ENCODE peak calls at places on chromosomes 5 and 9, in six cellular contexts. F, S, E, C, Q and N are unnamed samples.

GRCh38 chr5:4233671-4234070 is 638.0 kb downstream of the IRX1 start:
- DNase-seq in Q (no peak), F (no peak), E (no peak), C (no peak), S (no peak), N (no peak)

GRCh38 chr5:35183243-35183955 is 46.9 kb downstream of the PRLR start:
- DNase-seq in S (peak), Q (peak), F (peak), E (peak), C (peak), N (no peak)

GRCh38 chr5:77741608-77742007 is 34.5 kb downstream of the TBCA start:
- DNase-seq in E (no peak), S (no peak), C (no peak), Q (no peak), F (no peak), N (no peak)

GRCh38 chr5:154465169-154465568 is 12.9 kb downstream of the HAND1 start:
- DNase-seq in Q (no peak), E (no peak), C (no peak), F (peak), S (peak), N (peak)

GRCh38 chr5:60597570-60597969 is 102.4 kb downstream of the DEPDC1B start:
- DNase-seq in C (peak), S (no peak), E (no peak), F (no peak), Q (no peak), N (no peak)

GRCh38 chr5:95731571-95732554 is 727 bp downstream of the RHOBTB3 start:
- DNase-seq in F (no peak), Q (peak), S (peak), C (no peak), E (no peak), N (no peak)

GRCh38 chr5:166624573-166624972 is 1666.9 kb upstream of the WWC1 start:
- DNase-seq in C (no peak), F (no peak), Q (no peak), E (peak), S (no peak), N (no peak)

GRCh38 chr5:20028506-20028905 is 40.5 kb upstream of the CDH18 start:
- DNase-seq in S (no peak), E (no peak), Q (no peak), F (no peak), C (no peak), N (no peak)

GRCh38 chr9:12464910-12465512 is 228.2 kb upstream of the TYRP1 start:
- DNase-seq in S (peak), Q (no peak), F (no peak), C (no peak), E (peak), N (peak)

GRCh38 chr5:39623291-39623865 is 198.6 kb upstream of the DAB2 start:
- DNase-seq in S (no peak), F (no peak), E (no peak), Q (no peak), C (no peak), N (no peak)

GRCh38 chr9:38414040-38414723 is 10.1 kb downstream of the IGFBPL1 start:
- DNase-seq in S (no peak), E (no peak), Q (no peak), F (no peak), C (no peak), N (no peak)
- TF ChIP-seq ZNF274 in S (no peak), E (no peak), Q (no peak), F (no peak), C (no peak), N (no peak)

GRCh38 chr9:37626708-37627293 is 24.0 kb upstream of the FRMPD1 start:
- DNase-seq in E (no peak), S (no peak), C (no peak), F (no peak), Q (no peak), N (no peak)
- TF ChIP-seq ZNF274 in E (no peak), S (no peak), C (no peak), F (no peak), Q (no peak), N (no peak)

GRCh38 chr5:139181835-139182452 is 16.2 kb downstream of the SIL1 start:
- DNase-seq in E (no peak), Q (no peak), S (no peak), F (peak), C (no peak), N (no peak)

GRCh38 chr5:139178948-139179347 is 19.2 kb downstream of the SIL1 start:
- DNase-seq in E (peak), Q (no peak), S (no peak), C (no peak), F (no peak), N (peak)

GRCh38 chr5:139180850-139181785 is 17.1 kb downstream of the SIL1 start:
- DNase-seq in Q (no peak), C (no peak), F (no peak), E (no peak), S (no peak), N (no peak)

GRCh38 chr5:139178582-139178917 is 19.6 kb downstream of the SIL1 start:
- DNase-seq in S (no peak), F (no peak), E (no peak), Q (no peak), C (no peak), N (no peak)

DNA sequence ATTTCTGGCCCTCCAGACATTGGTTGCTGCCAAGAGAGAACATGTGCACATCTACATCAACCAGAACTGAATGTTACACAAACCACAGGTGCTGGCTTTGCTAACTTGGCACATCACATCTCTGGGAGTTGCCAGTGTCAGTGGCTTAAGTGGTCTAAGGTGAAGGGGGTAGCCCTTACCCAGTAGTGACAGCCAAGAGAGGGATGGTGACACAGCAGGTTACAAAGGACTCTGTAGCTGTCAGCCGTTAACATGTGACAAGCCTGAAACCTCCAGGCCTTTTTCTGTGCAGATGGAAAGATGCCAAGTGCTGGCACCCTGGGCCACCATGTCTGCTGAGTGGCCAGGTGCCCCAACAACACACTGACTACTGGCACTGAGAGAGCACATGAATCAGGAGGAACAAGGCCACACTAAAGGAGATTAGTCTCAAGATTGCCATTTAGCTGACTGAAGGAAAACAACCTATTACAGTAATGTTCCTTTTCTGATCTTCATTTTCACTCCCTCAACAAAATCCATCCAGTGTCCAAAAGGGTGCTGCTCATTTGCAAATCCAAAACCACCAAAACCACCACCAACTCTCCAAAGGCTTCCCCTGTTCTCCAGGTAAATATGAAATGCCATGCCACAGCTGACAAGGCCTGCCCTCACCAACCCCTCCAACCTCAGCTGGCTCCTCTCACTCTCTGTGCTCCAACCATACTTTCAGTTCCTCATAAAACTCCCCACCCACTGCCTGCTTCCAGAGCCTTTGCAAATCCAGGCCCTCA is 20.2 kb downstream of the SIL1 start:
- DNase-seq in Q (no peak), E (no peak), F (no peak), S (no peak), C (peak), N (no peak)
- TF ChIP-seq ZNF274 in Q (no peak), E (no peak), F (no peak), S (no peak), C (no peak), N (no peak)

DNA sequence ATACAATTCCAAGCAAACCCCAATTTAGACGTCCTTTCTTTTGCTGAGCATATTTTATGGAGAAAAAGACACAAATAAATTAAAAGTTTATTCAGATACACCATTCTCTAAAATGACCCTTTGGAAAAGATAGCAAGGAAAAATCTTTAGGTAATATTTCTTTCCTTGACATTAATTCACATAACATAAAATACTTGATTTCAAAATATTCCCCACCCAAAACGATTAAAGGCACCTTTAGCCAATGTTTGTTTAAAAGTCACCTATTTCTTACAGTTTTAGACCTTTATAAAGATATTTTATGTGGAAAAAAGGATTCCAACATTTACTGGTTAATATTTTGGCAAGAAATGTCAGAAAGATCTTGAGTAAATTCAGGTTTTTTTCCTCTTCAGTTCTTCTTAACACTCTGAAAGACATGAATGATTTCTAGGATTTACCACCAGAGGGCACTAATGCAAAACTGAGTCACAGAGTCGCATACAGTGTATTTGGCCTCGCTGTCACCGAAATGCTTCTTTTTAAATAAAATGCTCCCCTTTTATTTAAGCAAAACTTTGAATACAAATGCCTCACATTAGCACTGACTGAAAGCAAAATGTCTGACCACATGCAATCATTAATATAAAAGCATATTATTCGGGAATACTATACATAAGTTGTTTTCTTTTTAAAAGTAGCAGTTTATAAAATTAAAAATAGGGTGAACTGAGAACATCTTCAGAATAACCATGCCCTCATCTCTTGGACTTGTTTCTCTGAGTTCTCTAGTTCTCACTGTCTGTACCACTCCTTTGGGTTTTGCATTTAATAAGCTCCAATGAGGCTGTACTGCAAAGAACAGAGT is 122.5 kb downstream of the SLC1A3 start:
- DNase-seq in E (peak), C (no peak), F (no peak), S (peak), Q (no peak), N (peak)
- TF ChIP-seq ZNF274 in E (no peak), C (no peak), F (no peak), S (no peak), Q (no peak), N (no peak)

GRCh38 chr9:34512131-34513078 is 10.4 kb downstream of the ENHO start:
- DNase-seq in F (no peak), S (peak), Q (no peak), E (peak), C (no peak), N (no peak)
- TF ChIP-seq ZNF274 in F (no peak), S (no peak), Q (no peak), E (no peak), C (no peak), N (no peak)

GRCh38 chr9:90914196-90914595 is 112.6 kb downstream of the SYK start:
- DNase-seq in E (no peak), S (no peak), Q (no peak), F (no peak), C (no peak), N (no peak)
- TF ChIP-seq ZNF274 in E (no peak), S (no peak), Q (no peak), F (no peak), C (no peak), N (no peak)

DNA sequence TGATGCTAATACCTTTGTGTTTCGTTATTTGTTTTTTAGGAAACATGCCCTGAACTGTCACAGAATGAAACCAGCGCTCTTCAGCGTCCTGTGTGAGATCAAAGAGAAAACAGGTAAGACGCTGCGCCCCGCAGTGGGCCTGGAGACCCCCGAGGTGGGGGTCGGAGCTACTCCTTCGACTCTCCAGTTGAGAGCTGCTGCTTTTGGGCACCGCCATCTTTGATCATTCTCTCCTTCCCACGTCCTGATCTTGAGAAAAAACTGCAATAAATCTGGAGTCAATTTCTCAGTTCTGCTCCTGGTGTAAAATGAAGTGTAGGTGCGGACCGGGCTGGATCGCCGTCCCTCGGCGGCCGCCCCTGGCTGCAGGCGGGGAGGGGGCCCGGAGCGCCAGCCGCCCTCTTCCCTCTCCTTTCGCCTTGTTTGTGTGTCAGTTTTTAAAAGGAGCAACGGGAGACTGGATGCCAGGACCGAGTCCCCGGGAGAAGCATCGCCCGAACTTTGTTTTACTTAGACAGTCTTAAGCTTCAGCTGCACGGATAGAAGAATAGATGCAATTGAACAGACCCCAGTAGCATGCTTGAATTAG is 1.4 kb downstream of the PBX3 start:
- DNase-seq in C (no peak), F (no peak), E (no peak), S (no peak), Q (no peak), N (no peak)
- TF ChIP-seq ZNF274 in C (no peak), F (no peak), E (no peak), S (no peak), Q (no peak), N (no peak)